ENCODE peak calls at places on chromosomes 7 and 10, in four cellular contexts. One of them, this sample, is unnamed.

GRCh38 chr7:126529833-126530232 is 722.9 kb downstream of the GRM8 start:
- DNase-seq in CD8-positive, alpha-beta T cell: no peak
- DNase-seq in right lobe of liver: no peak
- DNase-seq in uterus: no peak
- DNase-seq in this sample: no peak

GRCh38 chr10:62323751-62324150 is 50.4 kb upstream of the ZNF365 start:
- DNase-seq in CD8-positive, alpha-beta T cell: no peak
- DNase-seq in right lobe of liver: no peak
- DNase-seq in uterus: no peak
- DNase-seq in this sample: no peak

GRCh38 chr10:89262331-89263020 is 10.9 kb upstream of the LIPA start:
- DNase-seq in uterus: no peak
- DNase-seq in right lobe of liver: no peak
- DNase-seq in CD8-positive, alpha-beta T cell: no peak
- DNase-seq in this sample: no peak

GRCh38 chr7:149473251-149473650 is 12.4 kb upstream of the ZNF777 start:
- DNase-seq in CD8-positive, alpha-beta T cell: no peak
- DNase-seq in uterus: no peak
- DNase-seq in right lobe of liver: no peak
- DNase-seq in this sample: no peak

GRCh38 chr7:114415054-114415997 is 711 bp downstream of the FOXP2 start:
- DNase-seq in CD8-positive, alpha-beta T cell: no peak
- DNase-seq in right lobe of liver: no peak
- DNase-seq in uterus: no peak
- DNase-seq in this sample: no peak

GRCh38 chr7:36303202-36304098 is 86.2 kb upstream of the ANLN start:
- DNase-seq in uterus: peak; percentile 70
- DNase-seq in CD8-positive, alpha-beta T cell: no peak
- DNase-seq in right lobe of liver: peak; percentile 92
- DNase-seq in this sample: peak; percentile 76

GRCh38 chr7:116799912-116800311 is 62.5 kb upstream of the CAPZA2 start:
- DNase-seq in uterus: no peak
- DNase-seq in right lobe of liver: no peak
- DNase-seq in CD8-positive, alpha-beta T cell: no peak
- DNase-seq in this sample: no peak

GRCh38 chr10:93893646-93894515 is at the start of gene SLC35G1:
- DNase-seq in CD8-positive, alpha-beta T cell: peak; percentile 67
- DNase-seq in right lobe of liver: peak; percentile 81
- DNase-seq in uterus: peak; percentile 65
- DNase-seq in this sample: peak; percentile 66

GRCh38 chr7:37365405-37365804 is 83.3 kb downstream of the ELMO1 start:
- DNase-seq in uterus: no peak
- DNase-seq in CD8-positive, alpha-beta T cell: no peak
- DNase-seq in right lobe of liver: no peak
- DNase-seq in this sample: no peak

GRCh38 chr10:67520924-67521520 is 175.0 kb downstream of the CTNNA3 start:
- DNase-seq in uterus: no peak
- DNase-seq in CD8-positive, alpha-beta T cell: peak; percentile 19
- DNase-seq in right lobe of liver: no peak
- DNase-seq in this sample: peak; percentile 20

GRCh38 chr7:74051629-74052410 is 23.8 kb downstream of the ELN start:
- DNase-seq in uterus: no peak
- DNase-seq in CD8-positive, alpha-beta T cell: no peak
- DNase-seq in right lobe of liver: peak; percentile 62
- DNase-seq in this sample: peak; percentile 67

GRCh38 chr10:24730811-24731210 is 7.1 kb upstream of the ARHGAP21 start:
- DNase-seq in CD8-positive, alpha-beta T cell: no peak
- DNase-seq in uterus: no peak
- DNase-seq in right lobe of liver: no peak
- DNase-seq in this sample: no peak

GRCh38 chr10:77513783-77514331 is 123.8 kb downstream of the KCNMA1 start:
- DNase-seq in right lobe of liver: no peak
- DNase-seq in uterus: peak; percentile 63
- DNase-seq in CD8-positive, alpha-beta T cell: no peak
- DNase-seq in this sample: peak; percentile 87

GRCh38 chr10:14173391-14173705 is 157.4 kb downstream of the FRMD4A start:
- DNase-seq in uterus: no peak
- DNase-seq in right lobe of liver: no peak
- DNase-seq in CD8-positive, alpha-beta T cell: no peak
- DNase-seq in this sample: no peak

GRCh38 chr10:114821293-114821914 is at the start of gene FHIP2A:
- DNase-seq in right lobe of liver: peak; percentile 84
- DNase-seq in CD8-positive, alpha-beta T cell: peak; percentile 78
- DNase-seq in uterus: peak; percentile 81
- DNase-seq in this sample: peak; percentile 80

GRCh38 chr7:26759108-26759507 is 105.3 kb downstream of the SKAP2 start:
- DNase-seq in CD8-positive, alpha-beta T cell: no peak
- DNase-seq in right lobe of liver: no peak
- DNase-seq in uterus: no peak
- DNase-seq in this sample: no peak

DNA sequence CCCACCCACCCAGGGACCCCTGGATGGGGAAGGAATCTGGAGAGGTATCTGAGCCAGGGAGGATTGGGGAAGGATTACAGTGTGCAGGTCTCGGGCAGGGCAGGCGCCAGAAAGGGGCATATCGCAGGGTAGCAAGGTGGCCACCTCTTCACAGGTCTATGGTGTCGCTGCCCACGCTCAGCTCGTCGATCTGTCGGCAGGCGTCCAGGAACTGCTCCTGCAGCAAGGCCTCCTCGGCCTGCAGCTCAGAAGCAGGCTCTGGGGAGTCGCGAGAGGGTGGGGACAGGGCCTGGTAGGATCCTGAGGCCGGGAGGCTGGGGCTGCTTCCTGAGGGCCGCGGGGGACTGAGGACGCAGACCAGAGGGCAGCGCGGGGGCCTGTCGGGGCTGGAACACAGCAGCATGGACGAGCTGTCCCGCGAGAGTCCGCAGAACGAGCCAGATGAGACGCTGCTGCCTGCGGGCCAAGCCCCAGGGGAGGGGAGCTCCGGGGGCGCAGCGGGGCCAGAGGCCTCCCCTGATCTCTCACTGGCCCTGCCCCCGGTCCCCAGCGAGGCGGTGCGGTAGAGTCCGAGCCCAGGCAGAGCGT is 7.1 kb upstream of the RBM28 start:
- DNase-seq in right lobe of liver: no peak
- DNase-seq in uterus: no peak
- DNase-seq in CD8-positive, alpha-beta T cell: no peak
- DNase-seq in this sample: peak; percentile 72
- H3K4me3 ChIP-seq in right lobe of liver: no peak overlapping the region
- H3K4me3 ChIP-seq in uterus: no peak overlapping the region
- H3K4me3 ChIP-seq in CD8-positive, alpha-beta T cell: no peak overlapping the region
- H3K4me3 ChIP-seq in this sample: no peak overlapping the region

GRCh38 chr10:3162533-3162932 is 10.0 kb downstream of the PITRM1 start:
- DNase-seq in right lobe of liver: no peak
- DNase-seq in CD8-positive, alpha-beta T cell: no peak
- DNase-seq in uterus: no peak
- DNase-seq in this sample: no peak
- H3K4me1 ChIP-seq in right lobe of liver: no peaks in the 10 kb centered on the region
- H3K4me1 ChIP-seq in CD8-positive, alpha-beta T cell: no peaks in the 10 kb centered on the region
- H3K4me1 ChIP-seq in uterus: no peaks in the 10 kb centered on the region
- H3K4me1 ChIP-seq in this sample: no peaks in the 10 kb centered on the region

DNA sequence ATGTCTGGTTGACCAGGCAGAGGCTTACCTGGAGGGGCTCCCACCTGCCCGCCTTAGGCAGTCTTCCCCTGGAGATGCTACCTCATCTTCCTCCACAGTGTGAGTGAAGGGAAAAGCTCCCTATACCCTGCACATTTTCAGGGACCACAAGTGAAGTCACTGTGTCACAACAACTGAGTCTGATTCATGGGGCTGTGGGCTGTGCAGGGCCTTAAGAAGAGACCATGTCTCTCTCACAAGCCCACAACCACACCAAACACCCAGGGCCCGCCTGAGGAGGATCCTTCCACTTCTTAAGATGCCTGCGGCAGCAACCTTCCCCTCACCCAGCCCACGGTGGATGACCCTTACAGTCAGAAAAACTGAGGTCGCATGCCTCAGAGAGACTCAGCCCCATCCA is 118.3 kb downstream of the KMT2E start:
- DNase-seq in CD8-positive, alpha-beta T cell: no peak
- DNase-seq in right lobe of liver: no peak
- DNase-seq in uterus: no peak
- DNase-seq in this sample: no peak
- H3K4me3 ChIP-seq in CD8-positive, alpha-beta T cell: no peak overlapping the region
- H3K4me3 ChIP-seq in right lobe of liver: no peak overlapping the region
- H3K4me3 ChIP-seq in uterus: no peak overlapping the region
- H3K4me3 ChIP-seq in this sample: no peak overlapping the region

DNA sequence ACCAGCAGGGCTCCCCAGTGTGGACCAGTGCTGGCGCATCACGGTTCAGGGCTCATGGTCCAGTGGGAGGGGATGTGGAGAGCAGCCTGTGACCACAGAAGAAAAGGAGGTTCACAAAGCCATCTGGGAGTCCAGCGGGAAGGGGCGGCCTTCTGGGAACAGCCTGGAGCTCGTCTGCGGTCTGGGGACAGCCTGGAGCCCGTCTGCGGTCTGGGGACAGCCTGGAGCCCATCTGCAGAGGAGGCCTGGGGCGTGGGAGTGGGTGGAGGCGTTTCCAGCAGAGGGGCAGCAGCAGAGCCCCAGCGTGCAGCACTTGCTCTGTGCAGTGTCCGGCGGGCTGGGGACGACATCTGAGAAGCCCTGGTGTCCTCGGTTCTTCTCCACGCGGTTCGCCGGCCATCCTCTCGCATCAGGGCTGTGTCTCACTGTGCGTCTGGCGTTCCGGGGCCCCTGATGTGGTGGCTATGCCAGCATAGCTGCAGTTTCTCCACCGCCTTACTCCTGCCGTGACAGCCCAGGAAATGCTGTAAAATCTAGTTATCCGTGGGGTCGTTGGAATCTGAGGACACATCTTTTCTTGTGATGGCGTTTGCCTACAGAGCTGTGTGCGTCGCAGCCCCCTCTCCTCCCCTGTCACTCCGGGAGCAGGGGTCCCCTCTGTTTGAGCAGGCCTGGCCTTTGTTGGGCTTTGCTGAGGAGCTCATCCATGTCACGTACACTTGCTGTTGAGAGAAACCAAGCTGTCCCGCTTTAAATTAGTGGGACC is 104.6 kb downstream of the INPP5A start:
- DNase-seq in right lobe of liver: peak; percentile 48
- DNase-seq in CD8-positive, alpha-beta T cell: no peak
- DNase-seq in uterus: peak; percentile 10
- DNase-seq in this sample: no peak
- H3K4me1 ChIP-seq in right lobe of liver: no peaks in the 10 kb centered on the region
- H3K4me1 ChIP-seq in CD8-positive, alpha-beta T cell: peaks cover 4% of the 10 kb centered on the region
- H3K4me1 ChIP-seq in uterus: peaks cover 9% of the 10 kb centered on the region
- H3K4me1 ChIP-seq in this sample: no peaks in the 10 kb centered on the region

GRCh38 chr10:113126506-113127192 is 176.6 kb downstream of the TCF7L2 start:
- DNase-seq in CD8-positive, alpha-beta T cell: peak; percentile 27
- DNase-seq in right lobe of liver: peak; percentile 83
- DNase-seq in uterus: peak; percentile 65
- DNase-seq in this sample: peak; percentile 54
- H3K4me3 ChIP-seq in CD8-positive, alpha-beta T cell: no peak overlapping the region
- H3K4me3 ChIP-seq in right lobe of liver: peak overlapping the region; percentile 37
- H3K4me3 ChIP-seq in uterus: peak overlapping the region; percentile 40
- H3K4me3 ChIP-seq in this sample: no peak overlapping the region